ENCODE peak calls at places on chromosomes 12 and 14, in seven cellular contexts. F is A549; P is HCT116; W is CD8-positive, alpha-beta T cell; T is OCI-LY7; K is testis; S is neural progenitor cell. U is an unnamed sample.

GRCh38 chr14:44914849-44915248 is 46.9 kb downstream of the KLHL28 start:
- DNase-seq in F (peak; percentile 14), P (no peak), W (no peak), T (no peak), K (peak; percentile 74), S (peak; percentile 32), U (no peak)

GRCh38 chr12:118033902-118034301 is 17.4 kb downstream of the RFC5 start:
- DNase-seq in F (no peak), P (no peak), W (no peak), T (no peak), K (no peak), S (no peak), U (no peak)

GRCh38 chr12:6606331-6607131 is 648 bp downstream of the CHD4 start:
- DNase-seq in F (peak; percentile 40), P (no peak), W (peak; percentile 70), T (peak; percentile 78), K (peak; percentile 83), S (peak; percentile 56), U (peak; percentile 52)

GRCh38 chr14:22380511-22381455 is 208.2 kb downstream of the DAD1 start:
- DNase-seq in F (no peak), P (no peak), W (no peak), T (no peak), K (no peak), S (no peak), U (no peak)

GRCh38 chr14:89621791-89622638 is 205.0 kb upstream of the FOXN3 start:
- DNase-seq in F (no peak), P (no peak), W (no peak), T (no peak), K (no peak), S (no peak), U (no peak)

GRCh38 chr12:53181935-53182334 is 1.2 kb upstream of the CSAD start:
- DNase-seq in F (no peak), P (no peak), W (no peak), T (no peak), K (no peak), S (no peak), U (no peak)

GRCh38 chr12:119808441-119808840 is 68.7 kb downstream of the CIT start:
- DNase-seq in F (no peak), P (no peak), W (no peak), T (no peak), K (no peak), S (no peak), U (no peak)

GRCh38 chr14:75259946-75260545 is 18.6 kb upstream of the FOS start:
- DNase-seq in F (no peak), P (no peak), W (no peak), T (no peak), K (no peak), S (no peak), U (no peak)

GRCh38 chr12:48789858-48790326 is 1.0 kb upstream of the ADCY6 start:
- DNase-seq in F (no peak), P (no peak), W (no peak), T (no peak), K (no peak), S (no peak), U (no peak)

GRCh38 chr12:11717533-11717961 is 68.1 kb downstream of the ETV6 start:
- DNase-seq in F (no peak), P (no peak), W (no peak), T (no peak), K (no peak), S (no peak), U (no peak)

GRCh38 chr12:121295123-121295745 is 1.3 kb downstream of the CAMKK2 start:
- DNase-seq in F (peak; percentile 29), P (no peak), W (no peak), T (peak; percentile 58), K (no peak), S (peak; percentile 59), U (no peak)

GRCh38 chr12:59375633-59376032 is 220.2 kb upstream of the SLC16A7 start:
- DNase-seq in F (no peak), P (no peak), W (no peak), T (no peak), K (no peak), S (no peak), U (no peak)

GRCh38 chr14:21231020-21231652 is 38.1 kb downstream of the HNRNPC start:
- DNase-seq in F (no peak), P (no peak), W (no peak), T (no peak), K (no peak), S (no peak), U (no peak)
- H3K4me1 ChIP-seq in F (peaks cover 64% of the 10 kb centered on the region), P (no peaks in the 10 kb centered on the region), W (peaks cover 68% of the 10 kb centered on the region), T (no peaks in the 10 kb centered on the region), K (peaks cover 7% of the 10 kb centered on the region), S (peaks cover 9% of the 10 kb centered on the region), U (peaks cover 28% of the 10 kb centered on the region)

DNA sequence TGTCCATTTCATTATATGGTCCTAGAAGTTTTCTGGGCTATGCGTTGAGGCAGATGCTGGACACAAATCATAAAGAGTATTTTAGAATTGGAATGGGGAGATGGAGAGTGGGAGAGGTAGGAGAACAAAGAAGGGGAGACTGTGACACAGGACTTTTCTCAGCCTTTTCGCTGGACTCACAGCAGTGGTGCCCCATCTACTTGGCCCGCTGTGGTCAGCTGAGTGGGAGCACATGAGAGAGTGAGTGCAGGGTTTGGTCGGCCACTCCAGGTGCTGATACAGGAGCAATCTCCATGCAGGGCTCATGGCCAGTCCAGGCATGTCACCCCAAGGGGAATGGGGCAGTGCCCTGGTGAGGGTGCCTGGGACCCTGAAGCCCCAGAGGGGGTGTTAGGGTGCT is 109.0 kb downstream of the MYRFL start:
- DNase-seq in F (no peak), P (no peak), W (no peak), T (no peak), K (no peak), S (no peak), U (no peak)
- H3K4me3 ChIP-seq in F (no peak overlapping the region), P (no peak overlapping the region), W (no peak overlapping the region), T (no peak overlapping the region), K (no peak overlapping the region), S (no peak overlapping the region), U (no peak overlapping the region)

GRCh38 chr14:51614707-51615106 is 37.0 kb upstream of the FRMD6 start:
- DNase-seq in F (no peak), P (no peak), W (no peak), T (no peak), K (no peak), S (no peak), U (no peak)
- H3K4me1 ChIP-seq in F (peaks cover 23% of the 10 kb centered on the region), P (peaks cover 18% of the 10 kb centered on the region), W (no peaks in the 10 kb centered on the region), T (no peaks in the 10 kb centered on the region), K (peaks cover 6% of the 10 kb centered on the region), S (no peaks in the 10 kb centered on the region), U (no peaks in the 10 kb centered on the region)

GRCh38 chr12:132600048-132601032 is 10.0 kb downstream of the LRCOL1 start:
- DNase-seq in F (peak; percentile 78), P (peak; percentile 23), W (peak; percentile 36), T (peak; percentile 16), K (peak; percentile 79), S (peak; percentile 89), U (peak; percentile 11)

GRCh38 chr12:132603240-132604107 is 6.9 kb downstream of the LRCOL1 start:
- DNase-seq in F (no peak), P (no peak), W (no peak), T (no peak), K (no peak), S (no peak), U (no peak)

GRCh38 chr12:132604108-132605054 is 6.0 kb downstream of the LRCOL1 start:
- DNase-seq in F (no peak), P (no peak), W (no peak), T (no peak), K (no peak), S (no peak), U (no peak)

GRCh38 chr12:132602578-132603239 is 7.7 kb downstream of the LRCOL1 start:
- DNase-seq in F (no peak), P (no peak), W (no peak), T (no peak), K (no peak), S (peak; percentile 53), U (no peak)

GRCh38 chr12:132601171-132601883 is 9.1 kb downstream of the LRCOL1 start:
- DNase-seq in F (no peak), P (no peak), W (no peak), T (no peak), K (no peak), S (no peak), U (no peak)
- H3K4me3 ChIP-seq in F (no peak overlapping the region), P (no peak overlapping the region), W (peak overlapping the region; percentile 61), T (no peak overlapping the region), K (no peak overlapping the region), S (no peak overlapping the region), U (no peak overlapping the region)

DNA sequence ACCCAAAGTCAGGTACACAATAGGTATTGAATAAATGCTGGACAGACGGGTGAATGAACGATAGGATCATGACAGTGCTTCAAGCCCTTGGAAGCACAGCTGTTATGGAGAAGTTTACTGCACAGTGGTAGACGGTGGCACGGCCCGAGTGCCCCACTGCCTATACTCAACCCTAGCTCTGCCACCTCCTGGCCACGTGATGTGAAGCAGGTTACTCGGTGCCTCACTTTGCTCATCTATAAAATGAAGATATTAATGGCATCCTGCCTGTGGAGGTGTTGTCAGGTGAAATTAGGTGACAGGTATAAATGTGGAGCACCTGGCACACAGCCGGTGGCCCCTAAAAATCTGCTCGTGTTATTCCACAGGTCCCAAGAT is 5.8 kb downstream of the ASB2 start:
- DNase-seq in F (peak; percentile 37), P (peak; percentile 33), W (peak; percentile 73), T (peak; percentile 76), K (no peak), S (peak; percentile 32), U (peak; percentile 55)
- H3K4me1 ChIP-seq in F (peaks cover 8% of the 10 kb centered on the region), P (peaks cover 16% of the 10 kb centered on the region), W (peaks cover 7% of the 10 kb centered on the region), T (peaks cover 93% of the 10 kb centered on the region), K (no peaks in the 10 kb centered on the region), S (peaks cover 12% of the 10 kb centered on the region), U (peaks cover 16% of the 10 kb centered on the region)

DNA sequence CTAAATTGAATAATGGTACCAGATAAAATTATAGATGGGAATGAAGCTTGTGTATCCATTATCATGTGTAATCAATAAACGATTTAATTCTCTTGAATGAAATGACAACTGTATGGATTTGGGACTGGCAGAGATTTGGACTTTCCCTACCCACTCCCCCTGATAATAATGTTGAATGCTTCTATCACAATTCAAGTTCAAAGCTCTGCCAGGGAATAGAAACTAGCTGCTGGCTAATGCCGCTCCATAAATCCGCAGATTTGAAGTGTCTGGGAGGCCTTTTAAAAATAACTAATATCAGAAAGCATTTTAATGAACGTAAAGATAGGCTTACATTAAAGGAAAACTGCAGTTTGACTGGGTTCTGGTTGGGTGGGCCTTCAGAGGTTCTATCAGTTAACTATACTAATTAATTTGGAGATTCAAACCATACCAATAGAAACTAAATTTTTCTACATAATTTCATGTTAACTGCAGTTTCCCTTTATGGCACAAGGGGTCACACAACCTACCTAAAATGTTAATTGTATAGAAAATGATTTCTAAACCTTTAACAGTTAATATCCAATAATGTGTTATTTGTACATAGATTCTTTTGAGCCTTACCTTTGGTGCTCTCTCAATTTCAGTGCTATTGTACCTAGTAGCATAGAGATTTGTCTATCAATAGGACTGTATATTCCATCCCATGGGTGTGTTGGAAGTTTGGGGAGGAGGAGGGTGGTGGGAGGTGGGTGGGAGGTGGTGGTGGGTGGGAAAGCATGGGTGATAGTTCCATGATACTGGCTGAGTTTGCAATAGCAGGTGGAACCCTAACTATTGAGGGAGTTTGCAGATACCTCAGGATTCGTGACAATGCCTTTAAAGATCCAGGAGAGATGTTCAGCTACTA is 4.9 kb downstream of the HNRNPA1 start:
- DNase-seq in F (no peak), P (no peak), W (no peak), T (no peak), K (no peak), S (no peak), U (no peak)
- H3K4me3 ChIP-seq in F (peak overlapping the region; percentile 33), P (no peak overlapping the region), W (no peak overlapping the region), T (peak overlapping the region; percentile 36), K (no peak overlapping the region), S (peak overlapping the region; percentile 88), U (no peak overlapping the region)